ENCODE peak calls at places on chromosomes 1 and 21, in eight cellular contexts. One of them, this sample, is unnamed.

GRCh38 chr1:8602471-8603219 is 214.8 kb downstream of the RERE start:
- DNase-seq in transverse colon: no peak
- DNase-seq in A549: no peak
- DNase-seq in esophagus squamous epithelium: no peak
- DNase-seq in erythroblast: no peak
- DNase-seq in IMR-90: no peak
- DNase-seq in thyroid gland: no peak
- DNase-seq in Peyer's patch: no peak
- DNase-seq in this sample: no peak

GRCh38 chr1:227901239-227901905 is 46.4 kb downstream of the WNT9A start:
- DNase-seq in transverse colon: no peak
- DNase-seq in A549: no peak
- DNase-seq in esophagus squamous epithelium: no peak
- DNase-seq in erythroblast: no peak
- DNase-seq in IMR-90: no peak
- DNase-seq in thyroid gland: no peak
- DNase-seq in Peyer's patch: no peak
- DNase-seq in this sample: peak

GRCh38 chr1:109040627-109041613 is 982 bp downstream of the WDR47 start:
- DNase-seq in transverse colon: peak
- DNase-seq in A549: no peak
- DNase-seq in esophagus squamous epithelium: no peak
- DNase-seq in erythroblast: peak
- DNase-seq in IMR-90: no peak
- DNase-seq in thyroid gland: no peak
- DNase-seq in Peyer's patch: no peak
- DNase-seq in this sample: no peak

GRCh38 chr1:31830511-31830910 is 14.7 kb upstream of the SPOCD1 start:
- DNase-seq in transverse colon: no peak
- DNase-seq in A549: no peak
- DNase-seq in esophagus squamous epithelium: no peak
- DNase-seq in erythroblast: no peak
- DNase-seq in IMR-90: no peak
- DNase-seq in thyroid gland: peak
- DNase-seq in Peyer's patch: no peak
- DNase-seq in this sample: no peak

GRCh38 chr1:24237046-24237371 is 49.9 kb upstream of the IFNLR1 start:
- DNase-seq in transverse colon: no peak
- DNase-seq in A549: no peak
- DNase-seq in esophagus squamous epithelium: no peak
- DNase-seq in erythroblast: no peak
- DNase-seq in IMR-90: no peak
- DNase-seq in thyroid gland: no peak
- DNase-seq in Peyer's patch: no peak
- DNase-seq in this sample: no peak

GRCh38 chr1:248348475-248348874 is at the start of gene OR14C36:
- DNase-seq in transverse colon: no peak
- DNase-seq in A549: no peak
- DNase-seq in esophagus squamous epithelium: no peak
- DNase-seq in erythroblast: no peak
- DNase-seq in IMR-90: no peak
- DNase-seq in thyroid gland: no peak
- DNase-seq in Peyer's patch: no peak
- DNase-seq in this sample: no peak

GRCh38 chr1:170664828-170665617 is 1.1 kb downstream of the PRRX1 start:
- DNase-seq in transverse colon: peak
- DNase-seq in A549: peak
- DNase-seq in esophagus squamous epithelium: no peak
- DNase-seq in erythroblast: no peak
- DNase-seq in IMR-90: peak
- DNase-seq in thyroid gland: peak
- DNase-seq in Peyer's patch: peak
- DNase-seq in this sample: peak

GRCh38 chr1:11481019-11481418 is 2.1 kb downstream of the DISP3 start:
- DNase-seq in transverse colon: no peak
- DNase-seq in A549: no peak
- DNase-seq in esophagus squamous epithelium: no peak
- DNase-seq in erythroblast: no peak
- DNase-seq in IMR-90: no peak
- DNase-seq in thyroid gland: no peak
- DNase-seq in Peyer's patch: no peak
- DNase-seq in this sample: no peak

GRCh38 chr1:18581420-18581880 is 49.2 kb upstream of the PAX7 start:
- DNase-seq in transverse colon: peak
- DNase-seq in A549: peak
- DNase-seq in esophagus squamous epithelium: no peak
- DNase-seq in erythroblast: peak
- DNase-seq in IMR-90: no peak
- DNase-seq in thyroid gland: peak
- DNase-seq in Peyer's patch: peak
- DNase-seq in this sample: no peak

GRCh38 chr1:3482590-3482899 is 28.1 kb downstream of the ARHGEF16 start:
- DNase-seq in transverse colon: no peak
- DNase-seq in A549: no peak
- DNase-seq in esophagus squamous epithelium: no peak
- DNase-seq in erythroblast: no peak
- DNase-seq in IMR-90: no peak
- DNase-seq in thyroid gland: no peak
- DNase-seq in Peyer's patch: no peak
- DNase-seq in this sample: no peak

GRCh38 chr1:248860007-248860406 is 1.1 kb upstream of the ZNF692 start:
- DNase-seq in transverse colon: no peak
- DNase-seq in A549: no peak
- DNase-seq in esophagus squamous epithelium: no peak
- DNase-seq in erythroblast: no peak
- DNase-seq in IMR-90: no peak
- DNase-seq in thyroid gland: no peak
- DNase-seq in Peyer's patch: no peak
- DNase-seq in this sample: no peak

GRCh38 chr1:1291023-1291528 is 10.8 kb downstream of the SCNN1D start:
- DNase-seq in transverse colon: peak
- DNase-seq in A549: no peak
- DNase-seq in esophagus squamous epithelium: no peak
- DNase-seq in erythroblast: no peak
- DNase-seq in IMR-90: no peak
- DNase-seq in thyroid gland: no peak
- DNase-seq in Peyer's patch: peak
- DNase-seq in this sample: no peak

GRCh38 chr1:160560045-160560724 is 19.1 kb downstream of the CD84 start:
- DNase-seq in transverse colon: no peak
- DNase-seq in A549: no peak
- DNase-seq in esophagus squamous epithelium: no peak
- DNase-seq in erythroblast: no peak
- DNase-seq in IMR-90: no peak
- DNase-seq in thyroid gland: no peak
- DNase-seq in Peyer's patch: no peak
- DNase-seq in this sample: no peak

GRCh38 chr1:82632164-82632563 is 831.4 kb downstream of the ADGRL2 start:
- DNase-seq in transverse colon: no peak
- DNase-seq in A549: no peak
- DNase-seq in esophagus squamous epithelium: no peak
- DNase-seq in erythroblast: no peak
- DNase-seq in IMR-90: no peak
- DNase-seq in thyroid gland: no peak
- DNase-seq in Peyer's patch: no peak
- DNase-seq in this sample: no peak

GRCh38 chr21:37683396-37684114 is 232.7 kb downstream of the KCNJ6 start:
- DNase-seq in transverse colon: no peak
- DNase-seq in A549: no peak
- DNase-seq in esophagus squamous epithelium: no peak
- DNase-seq in erythroblast: no peak
- DNase-seq in IMR-90: no peak
- DNase-seq in thyroid gland: no peak
- DNase-seq in Peyer's patch: no peak
- DNase-seq in this sample: no peak

GRCh38 chr1:230163719-230164118 is 96.7 kb downstream of the GALNT2 start:
- DNase-seq in transverse colon: no peak
- DNase-seq in A549: no peak
- DNase-seq in esophagus squamous epithelium: no peak
- DNase-seq in erythroblast: no peak
- DNase-seq in IMR-90: no peak
- DNase-seq in thyroid gland: no peak
- DNase-seq in Peyer's patch: no peak
- DNase-seq in this sample: peak

GRCh38 chr1:39395357-39395831 is 96.0 kb upstream of the BMP8A start:
- DNase-seq in transverse colon: no peak
- DNase-seq in A549: peak
- DNase-seq in esophagus squamous epithelium: no peak
- DNase-seq in erythroblast: no peak
- DNase-seq in IMR-90: peak
- DNase-seq in thyroid gland: no peak
- DNase-seq in Peyer's patch: no peak
- DNase-seq in this sample: no peak
- TF ChIP-seq POLR2A in transverse colon: no peak
- TF ChIP-seq POLR2A in A549: no peak
- TF ChIP-seq POLR2A in esophagus squamous epithelium: no peak
- TF ChIP-seq POLR2A in erythroblast: no peak
- TF ChIP-seq POLR2A in IMR-90: no peak
- TF ChIP-seq POLR2A in thyroid gland: no peak
- TF ChIP-seq POLR2A in Peyer's patch: no peak
- TF ChIP-seq POLR2A in this sample: no peak

DNA sequence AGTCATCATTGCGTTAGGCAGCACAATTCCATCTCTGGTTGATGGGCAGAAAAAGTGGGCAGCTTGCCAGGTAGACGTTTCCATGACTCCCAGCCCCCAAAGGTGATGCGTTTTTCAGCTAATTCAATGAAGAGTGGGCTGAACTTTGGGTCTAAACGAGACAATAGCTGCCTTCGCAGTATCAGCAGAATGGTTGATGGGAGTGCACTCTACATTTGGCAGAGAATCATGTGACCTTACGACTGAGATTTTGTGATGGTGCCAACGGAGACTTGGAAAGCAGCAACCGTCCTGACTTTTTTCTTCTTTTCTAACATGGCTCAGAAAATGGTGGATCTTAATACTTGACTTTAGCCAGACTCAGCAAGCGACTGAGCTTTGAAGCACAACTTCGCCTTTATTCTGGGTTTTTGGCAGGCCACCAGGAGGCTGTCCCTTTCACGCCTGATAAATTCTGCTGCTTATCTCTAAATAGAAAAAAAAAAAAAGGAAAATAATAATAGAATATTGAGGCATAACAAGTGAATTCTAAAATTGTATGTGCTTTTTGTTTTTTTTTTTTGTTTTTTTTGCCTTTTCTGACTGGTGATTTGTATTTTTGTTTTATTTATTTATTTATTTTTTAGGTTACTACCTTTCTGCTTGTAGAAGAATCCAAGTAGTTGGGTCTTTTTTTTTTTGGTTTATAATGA is 804.8 kb downstream of the USP25 start:
- DNase-seq in transverse colon: peak
- DNase-seq in A549: peak
- DNase-seq in esophagus squamous epithelium: no peak
- DNase-seq in erythroblast: peak
- DNase-seq in IMR-90: peak
- DNase-seq in thyroid gland: peak
- DNase-seq in Peyer's patch: no peak
- DNase-seq in this sample: peak
- TF ChIP-seq POLR2A in transverse colon: no peak
- TF ChIP-seq POLR2A in A549: no peak
- TF ChIP-seq POLR2A in esophagus squamous epithelium: no peak
- TF ChIP-seq POLR2A in erythroblast: no peak
- TF ChIP-seq POLR2A in IMR-90: no peak
- TF ChIP-seq POLR2A in thyroid gland: no peak
- TF ChIP-seq POLR2A in Peyer's patch: no peak
- TF ChIP-seq POLR2A in this sample: no peak

GRCh38 chr1:203308205-203309114 is 3.1 kb downstream of the BTG2 start:
- DNase-seq in transverse colon: peak
- DNase-seq in A549: no peak
- DNase-seq in esophagus squamous epithelium: no peak
- DNase-seq in erythroblast: no peak
- DNase-seq in IMR-90: no peak
- DNase-seq in thyroid gland: no peak
- DNase-seq in Peyer's patch: no peak
- DNase-seq in this sample: no peak
- TF ChIP-seq POLR2A in transverse colon: peak
- TF ChIP-seq POLR2A in A549: no peak
- TF ChIP-seq POLR2A in esophagus squamous epithelium: no peak
- TF ChIP-seq POLR2A in erythroblast: peak
- TF ChIP-seq POLR2A in IMR-90: peak
- TF ChIP-seq POLR2A in thyroid gland: no peak
- TF ChIP-seq POLR2A in Peyer's patch: peak
- TF ChIP-seq POLR2A in this sample: peak

GRCh38 chr1:44644806-44645205 is 29.5 kb downstream of the TMEM53 start:
- DNase-seq in transverse colon: no peak
- DNase-seq in A549: no peak
- DNase-seq in esophagus squamous epithelium: no peak
- DNase-seq in erythroblast: no peak
- DNase-seq in IMR-90: no peak
- DNase-seq in thyroid gland: no peak
- DNase-seq in Peyer's patch: no peak
- DNase-seq in this sample: no peak

GRCh38 chr1:44645466-44646244 is 28.6 kb downstream of the TMEM53 start:
- DNase-seq in transverse colon: peak
- DNase-seq in A549: no peak
- DNase-seq in esophagus squamous epithelium: no peak
- DNase-seq in erythroblast: no peak
- DNase-seq in IMR-90: peak
- DNase-seq in thyroid gland: no peak
- DNase-seq in Peyer's patch: peak
- DNase-seq in this sample: peak

GRCh38 chr1:44642925-44643324 is 31.4 kb downstream of the TMEM53 start:
- DNase-seq in transverse colon: no peak
- DNase-seq in A549: no peak
- DNase-seq in esophagus squamous epithelium: no peak
- DNase-seq in erythroblast: no peak
- DNase-seq in IMR-90: no peak
- DNase-seq in thyroid gland: no peak
- DNase-seq in Peyer's patch: no peak
- DNase-seq in this sample: no peak

GRCh38 chr1:44642255-44642654 is 32.0 kb downstream of the TMEM53 start:
- DNase-seq in transverse colon: no peak
- DNase-seq in A549: no peak
- DNase-seq in esophagus squamous epithelium: no peak
- DNase-seq in erythroblast: no peak
- DNase-seq in IMR-90: no peak
- DNase-seq in thyroid gland: no peak
- DNase-seq in Peyer's patch: no peak
- DNase-seq in this sample: no peak

DNA sequence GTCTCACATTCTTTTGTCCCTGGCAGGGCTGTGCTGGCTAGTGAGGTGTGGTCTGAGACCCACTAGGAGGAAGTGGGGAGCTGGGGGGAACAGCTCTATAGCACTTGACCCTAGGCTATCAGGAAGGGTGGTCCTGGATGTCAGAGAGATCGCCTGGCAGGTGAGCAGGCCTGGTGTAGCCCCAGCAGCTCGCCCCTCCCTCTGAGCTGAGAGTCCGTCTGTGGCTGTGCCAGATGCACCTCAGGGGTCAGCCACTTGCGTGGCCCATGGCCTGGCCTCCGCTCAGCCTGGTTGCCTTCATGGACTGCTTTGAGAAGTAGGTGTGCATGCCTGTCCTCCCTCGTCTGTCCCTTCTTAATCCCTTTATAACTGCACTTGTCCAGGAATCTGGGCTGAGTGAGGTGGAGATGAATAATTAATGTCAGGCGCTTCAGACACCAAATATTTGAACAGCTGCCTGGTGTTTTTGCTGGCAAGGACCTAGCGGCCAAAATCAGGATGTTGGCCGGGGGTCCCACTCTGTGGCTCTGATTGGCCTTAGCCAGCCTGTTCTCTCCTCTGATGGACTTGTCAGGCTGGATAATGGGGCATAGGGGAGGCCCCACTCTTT is 30.5 kb downstream of the TMEM53 start:
- DNase-seq in transverse colon: no peak
- DNase-seq in A549: no peak
- DNase-seq in esophagus squamous epithelium: no peak
- DNase-seq in erythroblast: no peak
- DNase-seq in IMR-90: no peak
- DNase-seq in thyroid gland: no peak
- DNase-seq in Peyer's patch: no peak
- DNase-seq in this sample: no peak
- TF ChIP-seq POLR2A in transverse colon: no peak
- TF ChIP-seq POLR2A in A549: no peak
- TF ChIP-seq POLR2A in esophagus squamous epithelium: no peak
- TF ChIP-seq POLR2A in erythroblast: no peak
- TF ChIP-seq POLR2A in IMR-90: no peak
- TF ChIP-seq POLR2A in thyroid gland: no peak
- TF ChIP-seq POLR2A in Peyer's patch: no peak
- TF ChIP-seq POLR2A in this sample: no peak

This sample was measured in sigmoid colon.